ENCODE peak calls at places on chromosomes 16 and 17, in ten cellular contexts. One of them, this sample, is unnamed.

GRCh38 chr16:80554037-80554436 is 13.2 kb downstream of the DYNLRB2 start:
- DNase-seq in foreskin fibroblast: no peak
- DNase-seq in cardiac fibroblast: no peak
- DNase-seq in endothelial cell: no peak
- DNase-seq in esophagus squamous epithelium: no peak
- DNase-seq in fibroblast of lung: no peak
- DNase-seq in progenitor cell of endocrine pancreas: no peak
- DNase-seq in ovary: no peak
- DNase-seq in body of pancreas: no peak
- DNase-seq in ascending aorta: no peak
- DNase-seq in this sample: no peak

GRCh38 chr17:63279498-63280230 is 166.4 kb downstream of the CYB561 start:
- DNase-seq in endothelial cell: no peak
- DNase-seq in fibroblast of lung: peak
- DNase-seq in esophagus squamous epithelium: no peak
- DNase-seq in ascending aorta: no peak
- DNase-seq in body of pancreas: no peak
- DNase-seq in cardiac fibroblast: peak
- DNase-seq in progenitor cell of endocrine pancreas: no peak
- DNase-seq in foreskin fibroblast: peak
- DNase-seq in ovary: no peak
- DNase-seq in this sample: no peak

GRCh38 chr16:67727521-67728485 is 8.7 kb upstream of the GFOD2 start:
- DNase-seq in body of pancreas: no peak
- DNase-seq in ovary: no peak
- DNase-seq in progenitor cell of endocrine pancreas: no peak
- DNase-seq in esophagus squamous epithelium: no peak
- DNase-seq in ascending aorta: no peak
- DNase-seq in fibroblast of lung: no peak
- DNase-seq in foreskin fibroblast: no peak
- DNase-seq in endothelial cell: no peak
- DNase-seq in cardiac fibroblast: no peak
- DNase-seq in this sample: no peak

GRCh38 chr16:82736161-82736697 is 109.5 kb downstream of the CDH13 start:
- DNase-seq in foreskin fibroblast: no peak
- DNase-seq in ascending aorta: no peak
- DNase-seq in body of pancreas: no peak
- DNase-seq in progenitor cell of endocrine pancreas: no peak
- DNase-seq in endothelial cell: no peak
- DNase-seq in esophagus squamous epithelium: no peak
- DNase-seq in ovary: no peak
- DNase-seq in fibroblast of lung: no peak
- DNase-seq in cardiac fibroblast: no peak
- DNase-seq in this sample: no peak

GRCh38 chr17:44693609-44694008 is 4.0 kb upstream of the CCDC43 start:
- DNase-seq in esophagus squamous epithelium: no peak
- DNase-seq in progenitor cell of endocrine pancreas: no peak
- DNase-seq in cardiac fibroblast: no peak
- DNase-seq in endothelial cell: no peak
- DNase-seq in ascending aorta: no peak
- DNase-seq in foreskin fibroblast: no peak
- DNase-seq in body of pancreas: no peak
- DNase-seq in ovary: no peak
- DNase-seq in fibroblast of lung: no peak
- DNase-seq in this sample: no peak

GRCh38 chr16:59126486-59126885 is 392.4 kb upstream of the GOT2 start:
- DNase-seq in ovary: no peak
- DNase-seq in cardiac fibroblast: no peak
- DNase-seq in progenitor cell of endocrine pancreas: no peak
- DNase-seq in esophagus squamous epithelium: no peak
- DNase-seq in endothelial cell: no peak
- DNase-seq in fibroblast of lung: no peak
- DNase-seq in body of pancreas: no peak
- DNase-seq in ascending aorta: no peak
- DNase-seq in foreskin fibroblast: peak
- DNase-seq in this sample: no peak

GRCh38 chr16:29994613-29995329 is 646 bp downstream of the HIRIP3 start:
- DNase-seq in endothelial cell: no peak
- DNase-seq in ascending aorta: no peak
- DNase-seq in ovary: no peak
- DNase-seq in esophagus squamous epithelium: no peak
- DNase-seq in body of pancreas: peak
- DNase-seq in progenitor cell of endocrine pancreas: no peak
- DNase-seq in cardiac fibroblast: peak
- DNase-seq in foreskin fibroblast: peak
- DNase-seq in fibroblast of lung: no peak
- DNase-seq in this sample: no peak

GRCh38 chr16:82671743-82672142 is 45.0 kb downstream of the CDH13 start:
- DNase-seq in body of pancreas: no peak
- DNase-seq in progenitor cell of endocrine pancreas: no peak
- DNase-seq in ascending aorta: no peak
- DNase-seq in foreskin fibroblast: no peak
- DNase-seq in ovary: no peak
- DNase-seq in fibroblast of lung: no peak
- DNase-seq in endothelial cell: no peak
- DNase-seq in esophagus squamous epithelium: no peak
- DNase-seq in cardiac fibroblast: peak
- DNase-seq in this sample: no peak

GRCh38 chr16:31474173-31474714 is 2.3 kb downstream of the TGFB1I1 start:
- DNase-seq in esophagus squamous epithelium: no peak
- DNase-seq in fibroblast of lung: peak
- DNase-seq in foreskin fibroblast: peak
- DNase-seq in ovary: no peak
- DNase-seq in endothelial cell: no peak
- DNase-seq in ascending aorta: no peak
- DNase-seq in cardiac fibroblast: peak
- DNase-seq in progenitor cell of endocrine pancreas: no peak
- DNase-seq in body of pancreas: no peak
- DNase-seq in this sample: no peak

GRCh38 chr17:606501-607243 is 108.0 kb downstream of the VPS53 start:
- DNase-seq in endothelial cell: no peak
- DNase-seq in foreskin fibroblast: no peak
- DNase-seq in ovary: no peak
- DNase-seq in ascending aorta: no peak
- DNase-seq in cardiac fibroblast: no peak
- DNase-seq in body of pancreas: no peak
- DNase-seq in progenitor cell of endocrine pancreas: no peak
- DNase-seq in esophagus squamous epithelium: no peak
- DNase-seq in fibroblast of lung: peak
- DNase-seq in this sample: no peak

GRCh38 chr17:60231234-60231633 is 81.5 kb downstream of the CA4 start:
- DNase-seq in foreskin fibroblast: peak
- DNase-seq in body of pancreas: no peak
- DNase-seq in fibroblast of lung: peak
- DNase-seq in endothelial cell: no peak
- DNase-seq in ascending aorta: no peak
- DNase-seq in ovary: no peak
- DNase-seq in esophagus squamous epithelium: no peak
- DNase-seq in cardiac fibroblast: peak
- DNase-seq in progenitor cell of endocrine pancreas: no peak
- DNase-seq in this sample: no peak

GRCh38 chr17:77234695-77235094 is 93.9 kb downstream of the SEC14L1 start:
- DNase-seq in fibroblast of lung: no peak
- DNase-seq in progenitor cell of endocrine pancreas: no peak
- DNase-seq in esophagus squamous epithelium: no peak
- DNase-seq in ascending aorta: no peak
- DNase-seq in body of pancreas: no peak
- DNase-seq in cardiac fibroblast: no peak
- DNase-seq in ovary: no peak
- DNase-seq in endothelial cell: no peak
- DNase-seq in foreskin fibroblast: no peak
- DNase-seq in this sample: no peak
- TF ChIP-seq CTCF in fibroblast of lung: no peak
- TF ChIP-seq CTCF in progenitor cell of endocrine pancreas: no peak
- TF ChIP-seq CTCF in esophagus squamous epithelium: no peak
- TF ChIP-seq CTCF in ascending aorta: no peak
- TF ChIP-seq CTCF in body of pancreas: no peak
- TF ChIP-seq CTCF in cardiac fibroblast: no peak
- TF ChIP-seq CTCF in ovary: no peak
- TF ChIP-seq CTCF in endothelial cell: no peak
- TF ChIP-seq CTCF in foreskin fibroblast: no peak
- TF ChIP-seq CTCF in this sample: no peak

GRCh38 chr16:4696172-4696904 is 3.0 kb downstream of the NUDT16L1 start:
- DNase-seq in foreskin fibroblast: no peak
- DNase-seq in body of pancreas: no peak
- DNase-seq in fibroblast of lung: no peak
- DNase-seq in cardiac fibroblast: no peak
- DNase-seq in ovary: peak
- DNase-seq in esophagus squamous epithelium: no peak
- DNase-seq in progenitor cell of endocrine pancreas: no peak
- DNase-seq in endothelial cell: no peak
- DNase-seq in ascending aorta: peak
- DNase-seq in this sample: no peak

GRCh38 chr16:4695473-4696171 is 2.3 kb downstream of the NUDT16L1 start:
- DNase-seq in ascending aorta: no peak
- DNase-seq in esophagus squamous epithelium: no peak
- DNase-seq in progenitor cell of endocrine pancreas: no peak
- DNase-seq in fibroblast of lung: no peak
- DNase-seq in foreskin fibroblast: no peak
- DNase-seq in endothelial cell: no peak
- DNase-seq in cardiac fibroblast: no peak
- DNase-seq in body of pancreas: no peak
- DNase-seq in ovary: no peak
- DNase-seq in this sample: no peak

GRCh38 chr16:4693956-4694663 is 748 bp downstream of the NUDT16L1 start:
- DNase-seq in fibroblast of lung: peak
- DNase-seq in endothelial cell: peak
- DNase-seq in foreskin fibroblast: peak
- DNase-seq in ovary: peak
- DNase-seq in esophagus squamous epithelium: no peak
- DNase-seq in body of pancreas: peak
- DNase-seq in ascending aorta: peak
- DNase-seq in cardiac fibroblast: peak
- DNase-seq in progenitor cell of endocrine pancreas: no peak
- DNase-seq in this sample: peak

GRCh38 chr16:4693296-4693955 is at the start of gene NUDT16L1:
- DNase-seq in progenitor cell of endocrine pancreas: peak
- DNase-seq in endothelial cell: peak
- DNase-seq in cardiac fibroblast: peak
- DNase-seq in ascending aorta: peak
- DNase-seq in fibroblast of lung: peak
- DNase-seq in ovary: peak
- DNase-seq in esophagus squamous epithelium: peak
- DNase-seq in foreskin fibroblast: peak
- DNase-seq in body of pancreas: peak
- DNase-seq in this sample: peak

GRCh38 chr16:4694664-4695451 is 1.5 kb downstream of the NUDT16L1 start:
- DNase-seq in foreskin fibroblast: peak
- DNase-seq in esophagus squamous epithelium: no peak
- DNase-seq in endothelial cell: no peak
- DNase-seq in ovary: peak
- DNase-seq in fibroblast of lung: no peak
- DNase-seq in cardiac fibroblast: no peak
- DNase-seq in ascending aorta: peak
- DNase-seq in body of pancreas: no peak
- DNase-seq in progenitor cell of endocrine pancreas: no peak
- DNase-seq in this sample: no peak
- TF ChIP-seq CTCF in foreskin fibroblast: peak
- TF ChIP-seq CTCF in esophagus squamous epithelium: no peak
- TF ChIP-seq CTCF in endothelial cell: no peak
- TF ChIP-seq CTCF in ovary: no peak
- TF ChIP-seq CTCF in fibroblast of lung: no peak
- TF ChIP-seq CTCF in cardiac fibroblast: no peak
- TF ChIP-seq CTCF in ascending aorta: peak
- TF ChIP-seq CTCF in body of pancreas: no peak
- TF ChIP-seq CTCF in progenitor cell of endocrine pancreas: no peak
- TF ChIP-seq CTCF in this sample: no peak

GRCh38 chr17:66538776-66539175 is 236.4 kb downstream of the PRKCA start:
- DNase-seq in esophagus squamous epithelium: no peak
- DNase-seq in fibroblast of lung: no peak
- DNase-seq in endothelial cell: no peak
- DNase-seq in cardiac fibroblast: no peak
- DNase-seq in ascending aorta: no peak
- DNase-seq in foreskin fibroblast: no peak
- DNase-seq in progenitor cell of endocrine pancreas: no peak
- DNase-seq in body of pancreas: no peak
- DNase-seq in ovary: no peak
- DNase-seq in this sample: no peak

GRCh38 chr17:66535611-66536010 is 233.2 kb downstream of the PRKCA start:
- DNase-seq in ovary: no peak
- DNase-seq in esophagus squamous epithelium: no peak
- DNase-seq in ascending aorta: no peak
- DNase-seq in foreskin fibroblast: no peak
- DNase-seq in progenitor cell of endocrine pancreas: no peak
- DNase-seq in body of pancreas: no peak
- DNase-seq in fibroblast of lung: no peak
- DNase-seq in cardiac fibroblast: no peak
- DNase-seq in endothelial cell: no peak
- DNase-seq in this sample: no peak

GRCh38 chr17:66531826-66532439 is 229.5 kb downstream of the PRKCA start:
- DNase-seq in fibroblast of lung: no peak
- DNase-seq in progenitor cell of endocrine pancreas: no peak
- DNase-seq in esophagus squamous epithelium: no peak
- DNase-seq in body of pancreas: no peak
- DNase-seq in ascending aorta: no peak
- DNase-seq in cardiac fibroblast: peak
- DNase-seq in endothelial cell: no peak
- DNase-seq in foreskin fibroblast: no peak
- DNase-seq in ovary: no peak
- DNase-seq in this sample: no peak

GRCh38 chr17:66537518-66537917 is 235.1 kb downstream of the PRKCA start:
- DNase-seq in ovary: no peak
- DNase-seq in endothelial cell: no peak
- DNase-seq in esophagus squamous epithelium: no peak
- DNase-seq in fibroblast of lung: no peak
- DNase-seq in cardiac fibroblast: no peak
- DNase-seq in ascending aorta: no peak
- DNase-seq in foreskin fibroblast: no peak
- DNase-seq in progenitor cell of endocrine pancreas: no peak
- DNase-seq in body of pancreas: no peak
- DNase-seq in this sample: no peak

DNA sequence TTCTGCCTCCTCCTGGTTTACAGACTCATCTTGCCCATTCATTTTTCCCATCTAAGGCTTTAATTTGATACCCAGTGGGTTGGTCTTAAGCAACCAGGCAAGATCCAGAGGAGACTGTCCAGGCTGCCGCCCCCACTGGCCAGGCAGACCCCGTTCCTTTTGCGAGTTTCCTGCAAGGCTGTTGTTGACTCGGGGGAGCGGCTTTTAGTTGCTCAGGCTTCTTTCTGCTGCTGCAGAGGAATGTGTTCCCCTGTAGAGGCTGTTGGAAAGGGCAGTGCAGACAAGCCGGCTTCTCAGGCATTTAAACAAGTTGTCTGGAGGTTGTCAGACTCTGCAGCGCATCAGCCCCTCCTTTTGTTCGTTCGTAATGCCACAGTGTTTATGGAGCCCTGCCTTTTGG is 231.2 kb downstream of the PRKCA start:
- DNase-seq in endothelial cell: peak
- DNase-seq in cardiac fibroblast: no peak
- DNase-seq in fibroblast of lung: peak
- DNase-seq in foreskin fibroblast: no peak
- DNase-seq in esophagus squamous epithelium: no peak
- DNase-seq in body of pancreas: no peak
- DNase-seq in progenitor cell of endocrine pancreas: peak
- DNase-seq in ovary: no peak
- DNase-seq in ascending aorta: no peak
- DNase-seq in this sample: no peak
- TF ChIP-seq CTCF in endothelial cell: no peak
- TF ChIP-seq CTCF in cardiac fibroblast: no peak
- TF ChIP-seq CTCF in fibroblast of lung: no peak
- TF ChIP-seq CTCF in foreskin fibroblast: no peak
- TF ChIP-seq CTCF in esophagus squamous epithelium: no peak
- TF ChIP-seq CTCF in body of pancreas: no peak
- TF ChIP-seq CTCF in progenitor cell of endocrine pancreas: no peak
- TF ChIP-seq CTCF in ovary: no peak
- TF ChIP-seq CTCF in ascending aorta: no peak
- TF ChIP-seq CTCF in this sample: peak

GRCh38 chr16:2429771-2430663 is 770 bp downstream of the CCNF start:
- DNase-seq in endothelial cell: peak
- DNase-seq in ovary: no peak
- DNase-seq in cardiac fibroblast: peak
- DNase-seq in foreskin fibroblast: no peak
- DNase-seq in body of pancreas: no peak
- DNase-seq in esophagus squamous epithelium: no peak
- DNase-seq in fibroblast of lung: peak
- DNase-seq in progenitor cell of endocrine pancreas: no peak
- DNase-seq in ascending aorta: no peak
- DNase-seq in this sample: no peak
- TF ChIP-seq CTCF in endothelial cell: no peak
- TF ChIP-seq CTCF in ovary: no peak
- TF ChIP-seq CTCF in cardiac fibroblast: no peak
- TF ChIP-seq CTCF in foreskin fibroblast: peak
- TF ChIP-seq CTCF in body of pancreas: peak
- TF ChIP-seq CTCF in esophagus squamous epithelium: peak
- TF ChIP-seq CTCF in fibroblast of lung: no peak
- TF ChIP-seq CTCF in progenitor cell of endocrine pancreas: peak
- TF ChIP-seq CTCF in ascending aorta: no peak
- TF ChIP-seq CTCF in this sample: no peak